ENCODE peak calls at places on chromosomes 12 and 14, in ten cellular contexts. One of them, this sample, is unnamed.
A peak's percentile ranks its signal among the peaks of the same experiment; 100 is the strongest.

GRCh38 chr14:56855891-56856461 is 45.7 kb upstream of the OTX2 start:
- DNase-seq in CD4-positive, alpha-beta T cell: no peak
- DNase-seq in MCF 10A: no peak
- DNase-seq in HepG2: peak; percentile 8
- DNase-seq in Peyer's patch: peak; percentile 48
- DNase-seq in GM23338: peak; percentile 91
- DNase-seq in PC-9: no peak
- DNase-seq in A673: no peak
- DNase-seq in choroid plexus epithelial cell: no peak
- DNase-seq in heart right ventricle: no peak
- DNase-seq in this sample: no peak

GRCh38 chr12:4881665-4882064 is 28.0 kb upstream of the KCNA1 start:
- DNase-seq in Peyer's patch: no peak
- DNase-seq in MCF 10A: no peak
- DNase-seq in A673: no peak
- DNase-seq in GM23338: no peak
- DNase-seq in heart right ventricle: peak; percentile 36
- DNase-seq in HepG2: no peak
- DNase-seq in choroid plexus epithelial cell: no peak
- DNase-seq in PC-9: no peak
- DNase-seq in CD4-positive, alpha-beta T cell: no peak
- DNase-seq in this sample: no peak

GRCh38 chr12:113247123-113248045 is 26.1 kb downstream of the TPCN1 start:
- DNase-seq in choroid plexus epithelial cell: peak; percentile 49
- DNase-seq in CD4-positive, alpha-beta T cell: no peak
- DNase-seq in A673: peak; percentile 45
- DNase-seq in Peyer's patch: no peak
- DNase-seq in PC-9: no peak
- DNase-seq in heart right ventricle: no peak
- DNase-seq in MCF 10A: no peak
- DNase-seq in GM23338: no peak
- DNase-seq in HepG2: no peak
- DNase-seq in this sample: no peak

GRCh38 chr12:119153477-119154434 is 25.0 kb upstream of the HSPB8 start:
- DNase-seq in A673: peak; percentile 25
- DNase-seq in MCF 10A: no peak
- DNase-seq in Peyer's patch: peak; percentile 55
- DNase-seq in GM23338: peak; percentile 100
- DNase-seq in heart right ventricle: peak; percentile 41
- DNase-seq in CD4-positive, alpha-beta T cell: no peak
- DNase-seq in PC-9: peak; percentile 22
- DNase-seq in choroid plexus epithelial cell: peak; percentile 50
- DNase-seq in HepG2: no peak
- DNase-seq in this sample: peak; percentile 82

GRCh38 chr12:120367924-120368788 is 808 bp downstream of the MSI1 start:
- DNase-seq in GM23338: peak; percentile 64
- DNase-seq in MCF 10A: no peak
- DNase-seq in HepG2: no peak
- DNase-seq in Peyer's patch: no peak
- DNase-seq in A673: no peak
- DNase-seq in choroid plexus epithelial cell: no peak
- DNase-seq in CD4-positive, alpha-beta T cell: no peak
- DNase-seq in heart right ventricle: peak; percentile 18
- DNase-seq in PC-9: no peak
- DNase-seq in this sample: no peak

GRCh38 chr12:130879781-130880389 is 8.0 kb downstream of the RAN start:
- DNase-seq in PC-9: no peak
- DNase-seq in choroid plexus epithelial cell: no peak
- DNase-seq in MCF 10A: no peak
- DNase-seq in A673: no peak
- DNase-seq in HepG2: no peak
- DNase-seq in Peyer's patch: no peak
- DNase-seq in GM23338: peak; percentile 45
- DNase-seq in CD4-positive, alpha-beta T cell: no peak
- DNase-seq in heart right ventricle: no peak
- DNase-seq in this sample: no peak

GRCh38 chr12:131832393-131833231 is 4.4 kb downstream of the MMP17 start:
- DNase-seq in choroid plexus epithelial cell: peak; percentile 50
- DNase-seq in MCF 10A: peak; percentile 53
- DNase-seq in GM23338: no peak
- DNase-seq in HepG2: no peak
- DNase-seq in heart right ventricle: no peak
- DNase-seq in A673: peak; percentile 83
- DNase-seq in PC-9: peak; percentile 74
- DNase-seq in CD4-positive, alpha-beta T cell: no peak
- DNase-seq in Peyer's patch: no peak
- DNase-seq in this sample: no peak

GRCh38 chr12:51976376-51977160 is 25.1 kb downstream of the ACVR1B start:
- DNase-seq in GM23338: no peak
- DNase-seq in choroid plexus epithelial cell: peak; percentile 95
- DNase-seq in HepG2: peak; percentile 92
- DNase-seq in heart right ventricle: no peak
- DNase-seq in Peyer's patch: no peak
- DNase-seq in A673: no peak
- DNase-seq in PC-9: no peak
- DNase-seq in MCF 10A: no peak
- DNase-seq in CD4-positive, alpha-beta T cell: no peak
- DNase-seq in this sample: no peak

GRCh38 chr14:100539766-100540140 is 47.5 kb downstream of the BEGAIN start:
- DNase-seq in MCF 10A: no peak
- DNase-seq in CD4-positive, alpha-beta T cell: no peak
- DNase-seq in GM23338: no peak
- DNase-seq in choroid plexus epithelial cell: no peak
- DNase-seq in PC-9: no peak
- DNase-seq in HepG2: no peak
- DNase-seq in A673: no peak
- DNase-seq in Peyer's patch: peak; percentile 41
- DNase-seq in heart right ventricle: no peak
- DNase-seq in this sample: no peak
- TF ChIP-seq CTCF in MCF 10A: no peak
- TF ChIP-seq CTCF in CD4-positive, alpha-beta T cell: no peak
- TF ChIP-seq CTCF in GM23338: no peak
- TF ChIP-seq CTCF in choroid plexus epithelial cell: no peak
- TF ChIP-seq CTCF in PC-9: no peak
- TF ChIP-seq CTCF in HepG2: no peak
- TF ChIP-seq CTCF in A673: no peak
- TF ChIP-seq CTCF in Peyer's patch: no peak
- TF ChIP-seq CTCF in heart right ventricle: no peak
- TF ChIP-seq CTCF in this sample: no peak

GRCh38 chr12:58171914-58172313 is 230.5 kb downstream of the ATP23 start:
- DNase-seq in choroid plexus epithelial cell: peak; percentile 79
- DNase-seq in HepG2: no peak
- DNase-seq in Peyer's patch: no peak
- DNase-seq in A673: no peak
- DNase-seq in CD4-positive, alpha-beta T cell: no peak
- DNase-seq in GM23338: no peak
- DNase-seq in MCF 10A: no peak
- DNase-seq in PC-9: no peak
- DNase-seq in heart right ventricle: no peak
- DNase-seq in this sample: no peak

GRCh38 chr12:58174316-58174715 is 232.9 kb downstream of the ATP23 start:
- DNase-seq in MCF 10A: no peak
- DNase-seq in A673: peak; percentile 7
- DNase-seq in Peyer's patch: no peak
- DNase-seq in GM23338: no peak
- DNase-seq in CD4-positive, alpha-beta T cell: no peak
- DNase-seq in choroid plexus epithelial cell: peak; percentile 19
- DNase-seq in HepG2: no peak
- DNase-seq in heart right ventricle: no peak
- DNase-seq in PC-9: no peak
- DNase-seq in this sample: no peak

GRCh38 chr12:58172433-58173073 is 231.2 kb downstream of the ATP23 start:
- DNase-seq in Peyer's patch: no peak
- DNase-seq in choroid plexus epithelial cell: no peak
- DNase-seq in GM23338: no peak
- DNase-seq in heart right ventricle: no peak
- DNase-seq in HepG2: no peak
- DNase-seq in CD4-positive, alpha-beta T cell: no peak
- DNase-seq in A673: no peak
- DNase-seq in MCF 10A: no peak
- DNase-seq in PC-9: no peak
- DNase-seq in this sample: no peak

GRCh38 chr12:58177366-58177765 is 236.0 kb downstream of the ATP23 start:
- DNase-seq in A673: no peak
- DNase-seq in HepG2: no peak
- DNase-seq in GM23338: no peak
- DNase-seq in heart right ventricle: no peak
- DNase-seq in PC-9: no peak
- DNase-seq in choroid plexus epithelial cell: no peak
- DNase-seq in Peyer's patch: no peak
- DNase-seq in CD4-positive, alpha-beta T cell: no peak
- DNase-seq in MCF 10A: no peak
- DNase-seq in this sample: no peak

DNA sequence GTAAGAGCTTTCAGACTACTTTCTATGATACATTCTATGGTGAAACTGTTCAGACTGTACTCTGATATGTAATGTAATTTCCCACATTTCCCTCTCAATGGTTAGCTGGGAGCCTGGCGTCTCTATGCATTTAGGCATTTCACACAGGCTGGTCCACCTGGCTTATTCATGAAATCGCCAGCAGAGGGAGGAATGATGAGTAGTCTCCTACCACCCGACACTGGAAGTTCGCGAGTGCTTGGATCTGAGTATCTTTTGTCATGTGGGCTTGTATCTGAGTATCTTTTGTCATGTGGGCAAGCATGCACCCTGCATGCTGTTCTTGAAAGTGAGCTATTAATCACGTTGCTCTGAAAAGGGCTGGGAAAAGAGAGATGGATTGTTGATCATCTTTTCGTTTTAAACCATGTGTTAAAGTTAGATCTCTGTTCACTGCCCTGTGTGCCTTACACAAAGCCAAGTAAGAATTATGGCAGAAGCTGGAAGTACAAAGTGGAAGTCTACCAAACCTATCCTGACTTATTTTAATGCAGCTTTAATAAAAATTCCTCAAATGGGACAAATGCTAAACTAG is 235.0 kb downstream of the ATP23 start:
- DNase-seq in choroid plexus epithelial cell: peak; percentile 69
- DNase-seq in A673: peak; percentile 78
- DNase-seq in HepG2: peak; percentile 49
- DNase-seq in MCF 10A: peak; percentile 63
- DNase-seq in heart right ventricle: peak; percentile 29
- DNase-seq in GM23338: peak; percentile 88
- DNase-seq in Peyer's patch: peak; percentile 59
- DNase-seq in CD4-positive, alpha-beta T cell: no peak
- DNase-seq in PC-9: peak; percentile 5
- DNase-seq in this sample: peak; percentile 49
- TF ChIP-seq CTCF in choroid plexus epithelial cell: peak; percentile 81
- TF ChIP-seq CTCF in A673: peak; percentile 74
- TF ChIP-seq CTCF in HepG2: peak; percentile 67
- TF ChIP-seq CTCF in MCF 10A: no peak
- TF ChIP-seq CTCF in heart right ventricle: peak; percentile 46
- TF ChIP-seq CTCF in GM23338: peak; percentile 77
- TF ChIP-seq CTCF in Peyer's patch: no peak
- TF ChIP-seq CTCF in CD4-positive, alpha-beta T cell: no peak
- TF ChIP-seq CTCF in PC-9: peak; percentile 56
- TF ChIP-seq CTCF in this sample: peak; percentile 51

GRCh38 chr12:124915249-124916236 is 1.1 kb upstream of the UBC start:
- DNase-seq in HepG2: peak; percentile 51
- DNase-seq in CD4-positive, alpha-beta T cell: no peak
- DNase-seq in MCF 10A: peak; percentile 60
- DNase-seq in heart right ventricle: peak; percentile 54
- DNase-seq in GM23338: peak; percentile 74
- DNase-seq in A673: no peak
- DNase-seq in Peyer's patch: peak; percentile 80
- DNase-seq in choroid plexus epithelial cell: peak; percentile 43
- DNase-seq in PC-9: peak; percentile 66
- DNase-seq in this sample: no peak

GRCh38 chr12:124910561-124911478 is 3.6 kb downstream of the UBC start:
- DNase-seq in Peyer's patch: no peak
- DNase-seq in GM23338: peak; percentile 39
- DNase-seq in MCF 10A: no peak
- DNase-seq in choroid plexus epithelial cell: peak; percentile 50
- DNase-seq in A673: no peak
- DNase-seq in HepG2: no peak
- DNase-seq in heart right ventricle: no peak
- DNase-seq in PC-9: no peak
- DNase-seq in CD4-positive, alpha-beta T cell: no peak
- DNase-seq in this sample: no peak

GRCh38 chr12:124914392-124915248 is at the start of gene UBC:
- DNase-seq in Peyer's patch: peak; percentile 96
- DNase-seq in A673: peak; percentile 94
- DNase-seq in HepG2: peak; percentile 76
- DNase-seq in MCF 10A: peak; percentile 89
- DNase-seq in choroid plexus epithelial cell: peak; percentile 97
- DNase-seq in GM23338: peak; percentile 95
- DNase-seq in heart right ventricle: peak; percentile 94
- DNase-seq in PC-9: peak; percentile 88
- DNase-seq in CD4-positive, alpha-beta T cell: peak; percentile 89
- DNase-seq in this sample: peak; percentile 87

GRCh38 chr12:124916370-124917134 is 2.1 kb upstream of the UBC start:
- DNase-seq in heart right ventricle: peak; percentile 73
- DNase-seq in choroid plexus epithelial cell: peak; percentile 94
- DNase-seq in PC-9: peak; percentile 74
- DNase-seq in A673: peak; percentile 77
- DNase-seq in HepG2: peak; percentile 96
- DNase-seq in CD4-positive, alpha-beta T cell: no peak
- DNase-seq in GM23338: peak; percentile 46
- DNase-seq in Peyer's patch: peak; percentile 88
- DNase-seq in MCF 10A: peak; percentile 92
- DNase-seq in this sample: no peak

DNA sequence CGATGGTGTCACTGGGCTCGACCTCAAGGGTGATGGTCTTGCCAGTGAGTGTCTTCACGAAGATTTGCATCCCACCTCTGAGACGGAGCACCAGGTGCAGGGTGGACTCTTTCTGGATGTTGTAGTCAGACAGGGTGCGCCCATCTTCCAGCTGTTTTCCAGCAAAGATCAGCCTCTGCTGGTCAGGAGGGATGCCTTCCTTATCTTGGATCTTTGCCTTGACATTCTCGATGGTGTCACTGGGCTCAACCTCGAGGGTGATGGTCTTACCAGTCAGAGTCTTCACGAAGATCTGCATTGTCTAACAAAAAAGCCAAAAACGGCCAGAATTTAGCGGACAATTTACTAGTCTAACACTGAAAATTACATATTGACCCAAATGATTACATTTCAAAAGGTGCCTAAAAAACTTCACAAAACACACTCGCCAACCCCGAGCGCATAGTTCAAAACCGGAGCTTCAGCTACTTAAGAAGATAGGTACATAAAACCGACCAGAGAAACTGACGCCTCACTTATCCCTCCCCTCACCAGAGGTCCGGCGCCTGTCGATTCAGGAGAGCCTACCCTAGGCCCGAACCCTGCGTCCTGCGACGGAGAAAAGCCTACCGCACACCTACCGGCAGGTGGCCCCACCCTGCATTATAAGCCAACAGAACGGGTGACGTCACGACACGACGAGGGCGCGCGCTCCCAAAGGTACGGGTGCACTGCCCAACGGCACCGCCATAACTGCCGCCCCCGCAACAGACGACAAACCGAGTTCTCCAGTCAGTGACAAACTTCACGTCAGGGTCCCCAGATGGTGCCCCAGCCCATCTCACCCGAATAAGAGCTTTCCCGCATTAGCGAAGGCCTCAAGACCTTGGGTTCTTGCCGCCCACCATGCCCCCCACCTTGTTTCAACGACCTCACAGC is 717 bp downstream of the UBC start:
- DNase-seq in Peyer's patch: peak; percentile 98
- DNase-seq in HepG2: peak; percentile 76
- DNase-seq in CD4-positive, alpha-beta T cell: peak; percentile 93
- DNase-seq in PC-9: peak; percentile 78
- DNase-seq in GM23338: peak; percentile 93
- DNase-seq in heart right ventricle: peak; percentile 86
- DNase-seq in choroid plexus epithelial cell: peak; percentile 84
- DNase-seq in A673: peak; percentile 81
- DNase-seq in MCF 10A: peak; percentile 91
- DNase-seq in this sample: peak; percentile 73
- TF ChIP-seq CTCF in Peyer's patch: peak; percentile 79
- TF ChIP-seq CTCF in HepG2: peak; percentile 72
- TF ChIP-seq CTCF in CD4-positive, alpha-beta T cell: peak; percentile 74
- TF ChIP-seq CTCF in PC-9: peak; percentile 64
- TF ChIP-seq CTCF in GM23338: peak; percentile 71
- TF ChIP-seq CTCF in heart right ventricle: peak; percentile 65
- TF ChIP-seq CTCF in choroid plexus epithelial cell: peak; percentile 67
- TF ChIP-seq CTCF in A673: peak; percentile 53
- TF ChIP-seq CTCF in MCF 10A: peak; percentile 58
- TF ChIP-seq CTCF in this sample: peak; percentile 54

GRCh38 chr14:63647696-63648410 is 6.2 kb upstream of the WDR89 start:
- DNase-seq in HepG2: no peak
- DNase-seq in CD4-positive, alpha-beta T cell: no peak
- DNase-seq in Peyer's patch: no peak
- DNase-seq in MCF 10A: no peak
- DNase-seq in choroid plexus epithelial cell: peak; percentile 14
- DNase-seq in A673: no peak
- DNase-seq in GM23338: peak; percentile 16
- DNase-seq in heart right ventricle: no peak
- DNase-seq in PC-9: no peak
- DNase-seq in this sample: no peak

GRCh38 chr14:63656194-63656593 is 14.5 kb upstream of the WDR89 start:
- DNase-seq in heart right ventricle: no peak
- DNase-seq in GM23338: no peak
- DNase-seq in PC-9: no peak
- DNase-seq in A673: no peak
- DNase-seq in choroid plexus epithelial cell: no peak
- DNase-seq in CD4-positive, alpha-beta T cell: no peak
- DNase-seq in HepG2: no peak
- DNase-seq in Peyer's patch: no peak
- DNase-seq in MCF 10A: no peak
- DNase-seq in this sample: no peak

GRCh38 chr14:63650336-63650952 is 8.8 kb upstream of the WDR89 start:
- DNase-seq in A673: no peak
- DNase-seq in CD4-positive, alpha-beta T cell: peak; percentile 69
- DNase-seq in HepG2: no peak
- DNase-seq in choroid plexus epithelial cell: no peak
- DNase-seq in GM23338: no peak
- DNase-seq in heart right ventricle: no peak
- DNase-seq in PC-9: no peak
- DNase-seq in MCF 10A: no peak
- DNase-seq in Peyer's patch: no peak
- DNase-seq in this sample: no peak

GRCh38 chr14:63654346-63654745 is 12.7 kb upstream of the WDR89 start:
- DNase-seq in A673: no peak
- DNase-seq in PC-9: no peak
- DNase-seq in HepG2: no peak
- DNase-seq in choroid plexus epithelial cell: peak; percentile 14
- DNase-seq in CD4-positive, alpha-beta T cell: no peak
- DNase-seq in heart right ventricle: no peak
- DNase-seq in Peyer's patch: no peak
- DNase-seq in GM23338: no peak
- DNase-seq in MCF 10A: no peak
- DNase-seq in this sample: no peak

DNA sequence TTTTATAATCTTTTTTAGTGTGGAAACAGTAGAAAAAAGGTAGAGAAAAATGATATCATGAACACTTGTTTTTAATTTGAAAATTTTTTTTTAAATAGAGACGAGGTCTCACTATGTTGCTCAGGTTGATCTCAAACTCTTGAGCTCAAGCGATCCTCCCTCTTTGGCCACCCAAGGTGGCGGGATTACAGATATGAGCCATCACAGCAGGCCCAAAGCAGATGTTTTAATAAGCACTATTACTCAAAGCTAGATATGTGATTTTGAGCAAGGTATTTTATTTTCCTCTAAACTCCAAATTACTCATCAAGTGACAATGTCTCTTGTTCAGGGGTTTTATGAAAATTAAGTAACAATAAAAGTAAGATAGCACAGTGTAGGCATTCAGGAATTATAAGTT is 10.7 kb upstream of the WDR89 start:
- DNase-seq in heart right ventricle: no peak
- DNase-seq in Peyer's patch: no peak
- DNase-seq in choroid plexus epithelial cell: no peak
- DNase-seq in PC-9: no peak
- DNase-seq in CD4-positive, alpha-beta T cell: no peak
- DNase-seq in A673: no peak
- DNase-seq in MCF 10A: no peak
- DNase-seq in GM23338: no peak
- DNase-seq in HepG2: no peak
- DNase-seq in this sample: no peak
- TF ChIP-seq CTCF in heart right ventricle: no peak
- TF ChIP-seq CTCF in Peyer's patch: no peak
- TF ChIP-seq CTCF in choroid plexus epithelial cell: no peak
- TF ChIP-seq CTCF in PC-9: no peak
- TF ChIP-seq CTCF in CD4-positive, alpha-beta T cell: no peak
- TF ChIP-seq CTCF in A673: no peak
- TF ChIP-seq CTCF in MCF 10A: no peak
- TF ChIP-seq CTCF in GM23338: no peak
- TF ChIP-seq CTCF in HepG2: no peak
- TF ChIP-seq CTCF in this sample: no peak